ENCODE peak calls at places on chromosomes 1 and 21, in ten cellular contexts. S is CD8-positive, alpha-beta T cell; Z is foreskin fibroblast; F is T-helper 2 cell; M is SHP77; P is fibroblast of mammary gland; Q is activated CD4-positive, alpha-beta T cell treated with anti-CD3 and anti-CD28 coated beads, Interleukin-2, amount 50 U/mL, for 4 hours; I is activated CD8-positive, alpha-beta memory T cell treated with anti-CD3 and anti-CD28 coated beads for 48 hours; O is M059J; B is GM13977. X is an unnamed sample.

GRCh38 chr1:247456914-247457638 is 828 bp downstream of the OR2B11 start:
- DNase-seq in B (no peak), I (peak), F (no peak), Z (no peak), O (peak), M (no peak), S (no peak), Q (no peak), P (no peak), X (peak)

GRCh38 chr1:119795471-119795870 is 15.8 kb downstream of the REG4 start:
- DNase-seq in M (no peak), Q (no peak), Z (no peak), B (no peak), I (no peak), F (no peak), S (no peak), P (no peak), O (no peak), X (no peak)

GRCh38 chr1:18998016-18998724 is 41.7 kb upstream of the IFFO2 start:
- DNase-seq in O (peak), S (peak), F (no peak), B (no peak), Z (no peak), P (no peak), I (no peak), M (no peak), Q (no peak), X (no peak)

GRCh38 chr1:1210726-1211540 is 3.0 kb downstream of the TNFRSF4 start:
- DNase-seq in B (no peak), P (no peak), M (no peak), F (peak), O (no peak), S (no peak), I (no peak), Q (no peak), Z (no peak), X (no peak)

GRCh38 chr1:22114083-22115012 is 28.5 kb downstream of the WNT4 start:
- DNase-seq in Z (peak), I (no peak), P (peak), O (no peak), Q (no peak), F (no peak), B (no peak), M (peak), S (no peak), X (no peak)

GRCh38 chr21:44354001-44354405 is 582 bp downstream of the TRPM2 start:
- DNase-seq in S (no peak), Z (no peak), I (no peak), F (no peak), Q (no peak), P (no peak), O (no peak), M (no peak), B (no peak), X (no peak)

GRCh38 chr1:94803517-94804441 is 16.4 kb upstream of the SLC44A3 start:
- DNase-seq in S (no peak), O (no peak), I (no peak), Z (peak), Q (no peak), F (no peak), P (peak), B (no peak), M (no peak), X (peak)

GRCh38 chr1:182781849-182782586 is 7.6 kb upstream of the NPL start:
- DNase-seq in O (peak), Q (peak), I (peak), S (peak), F (peak), M (peak), B (peak), P (peak), Z (peak), X (peak)

GRCh38 chr1:43653893-43654292 is 3.9 kb downstream of the KDM4A start:
- DNase-seq in O (no peak), Q (no peak), Z (no peak), I (no peak), F (no peak), S (no peak), M (no peak), B (no peak), P (no peak), X (no peak)

GRCh38 chr1:64163972-64164371 is 39.5 kb upstream of the UBE2U start:
- DNase-seq in S (no peak), I (no peak), Z (peak), Q (no peak), F (no peak), M (no peak), O (peak), B (no peak), P (peak), X (peak)

GRCh38 chr21:36549470-36549869 is 69.5 kb upstream of the CLDN14 start:
- DNase-seq in I (no peak), F (no peak), Q (no peak), O (no peak), B (no peak), Z (no peak), P (no peak), M (no peak), S (no peak), X (no peak)

GRCh38 chr1:219383273-219383672 is 209.6 kb downstream of the LYPLAL1 start:
- DNase-seq in O (no peak), S (no peak), Q (no peak), P (no peak), F (no peak), M (no peak), I (no peak), B (no peak), Z (peak), X (no peak)

GRCh38 chr1:183783342-183783741 is 21.6 kb upstream of the RGL1 start:
- DNase-seq in F (no peak), B (no peak), P (peak), Q (no peak), M (no peak), I (no peak), S (no peak), Z (peak), O (peak), X (no peak)

GRCh38 chr1:61226791-61227567 is 144.6 kb downstream of the NFIA start:
- DNase-seq in S (no peak), B (no peak), F (no peak), Q (no peak), M (peak), O (peak), I (no peak), Z (peak), P (peak), X (no peak)

GRCh38 chr1:192538407-192539311 is 36.9 kb upstream of the RGS1 start:
- DNase-seq in S (no peak), O (peak), F (peak), P (peak), I (no peak), B (peak), Z (peak), Q (no peak), M (no peak), X (no peak)

GRCh38 chr21:38498057-38498833 is at the start of gene ERG:
- DNase-seq in O (no peak), B (no peak), P (no peak), M (no peak), I (no peak), Z (no peak), Q (no peak), S (no peak), F (peak), X (no peak)

GRCh38 chr1:112704908-112705627 is 1.9 kb downstream of the RHOC start:
- DNase-seq in B (peak), S (peak), P (peak), O (peak), M (peak), F (peak), Q (no peak), I (peak), Z (peak), X (no peak)

GRCh38 chr1:187691439-187691838 is 862.7 kb downstream of the PLA2G4A start:
- DNase-seq in Z (peak), S (no peak), M (no peak), Q (no peak), B (no peak), O (peak), P (peak), F (no peak), I (no peak), X (no peak)

GRCh38 chr1:32878183-32878582 is 7.5 kb upstream of the FNDC5 start:
- DNase-seq in Z (peak), B (peak), Q (no peak), S (no peak), I (no peak), M (no peak), P (peak), F (no peak), O (peak), X (no peak)

GRCh38 chr1:167518331-167518700 is at the start of gene CD247:
- DNase-seq in B (peak), Z (no peak), O (no peak), S (peak), F (peak), I (no peak), M (no peak), Q (peak), P (no peak), X (no peak)

GRCh38 chr1:230337266-230337665 is 88.9 kb downstream of the PGBD5 start:
- DNase-seq in F (no peak), Q (no peak), B (no peak), P (no peak), I (no peak), O (no peak), S (no peak), Z (no peak), M (no peak), X (no peak)

GRCh38 chr1:11847667-11848445 is at the start of gene NPPA:
- DNase-seq in B (no peak), M (peak), F (no peak), S (no peak), P (peak), Q (no peak), I (no peak), O (no peak), Z (peak), X (no peak)

GRCh38 chr1:53011175-53011574 is 50.8 kb upstream of the PODN start:
- DNase-seq in M (no peak), O (no peak), Z (no peak), S (no peak), P (no peak), I (no peak), F (no peak), B (no peak), Q (no peak), X (no peak)

X was measured in globus pallidus.